ENCODE peak calls at places on chromosome 13, in seven cellular contexts. B is IMR-90, T is mesenchymal stem cell, Q is mesendoderm, R is H1, L is H9, P is trophoblast cell. S is an unnamed sample.

GRCh38 chr13:110018009-110018408 is 231.6 kb upstream of the IRS2 start:
- DNase-seq in B (peak), T (no peak), Q (no peak), R (no peak), L (no peak), P (no peak), S (no peak)

GRCh38 chr13:110301083-110301482 is 5.9 kb downstream of the COL4A1 start:
- DNase-seq in B (no peak), T (no peak), Q (no peak), R (no peak), L (no peak), P (no peak), S (no peak)

GRCh38 chr13:106690779-106691178 is 122.8 kb upstream of the ARGLU1 start:
- DNase-seq in B (no peak), T (peak), Q (no peak), R (no peak), L (no peak), P (no peak), S (no peak)

GRCh38 chr13:48050550-48050949 is 13.0 kb downstream of the NUDT15 start:
- DNase-seq in B (no peak), T (no peak), Q (no peak), R (no peak), L (no peak), P (no peak), S (no peak)

GRCh38 chr13:97798171-97798821 is 155.2 kb upstream of the IPO5 start:
- DNase-seq in B (no peak), T (no peak), Q (peak), R (no peak), L (no peak), P (peak), S (no peak)

GRCh38 chr13:50153401-50153800 is 138.2 kb downstream of the KCNRG start:
- DNase-seq in B (no peak), T (no peak), Q (no peak), R (no peak), L (no peak), P (no peak), S (no peak)

GRCh38 chr13:101144808-101145419 is 271.4 kb downstream of the NALCN start:
- DNase-seq in B (peak), T (peak), Q (peak), R (no peak), L (no peak), P (peak), S (peak)

GRCh38 chr13:67769063-67769986 is 539.2 kb upstream of the PCDH9 start:
- DNase-seq in B (no peak), T (no peak), Q (no peak), R (no peak), L (no peak), P (no peak), S (no peak)

GRCh38 chr13:48412881-48413351 is at the start of gene LPAR6:
- DNase-seq in B (peak), T (peak), Q (peak), R (no peak), L (peak), P (peak), S (no peak)

GRCh38 chr13:23696610-23697009 is 126.4 kb downstream of the TNFRSF19 start:
- DNase-seq in B (peak), T (no peak), Q (peak), R (no peak), L (no peak), P (no peak), S (no peak)

GRCh38 chr13:106155411-106155810 is 380.1 kb downstream of the EFNB2 start:
- DNase-seq in B (peak), T (peak), Q (no peak), R (no peak), L (no peak), P (peak), S (no peak)

GRCh38 chr13:23969672-23970071 is 72.4 kb upstream of the C1QTNF9B start:
- DNase-seq in B (peak), T (peak), Q (peak), R (no peak), L (no peak), P (peak), S (no peak)

GRCh38 chr13:113155982-113156655 is 2.3 kb upstream of the PROZ start:
- DNase-seq in B (no peak), T (no peak), Q (no peak), R (peak), L (peak), P (no peak), S (no peak)

GRCh38 chr13:70723732-70724131 is 615.5 kb upstream of the KLHL1 start:
- DNase-seq in B (no peak), T (peak), Q (no peak), R (no peak), L (no peak), P (no peak), S (no peak)

GRCh38 chr13:21006141-21007005 is 55.0 kb downstream of the LATS2 start:
- DNase-seq in B (no peak), T (no peak), Q (no peak), R (no peak), L (no peak), P (no peak), S (no peak)

GRCh38 chr13:74082741-74083160 is 51.5 kb downstream of the KLF12 start:
- DNase-seq in B (no peak), T (no peak), Q (no peak), R (no peak), L (no peak), P (no peak), S (no peak)

GRCh38 chr13:74090397-74090796 is 43.8 kb downstream of the KLF12 start:
- DNase-seq in B (peak), T (no peak), Q (no peak), R (no peak), L (no peak), P (no peak), S (no peak)

GRCh38 chr13:74090869-74091605 is 43.2 kb downstream of the KLF12 start:
- DNase-seq in B (no peak), T (no peak), Q (no peak), R (no peak), L (no peak), P (no peak), S (no peak)

GRCh38 chr13:74084375-74084902 is 49.8 kb downstream of the KLF12 start:
- DNase-seq in B (no peak), T (no peak), Q (no peak), R (no peak), L (no peak), P (no peak), S (no peak)

GRCh38 chr13:74087304-74087703 is 46.9 kb downstream of the KLF12 start:
- DNase-seq in B (no peak), T (no peak), Q (no peak), R (no peak), L (no peak), P (no peak), S (no peak)
- H3K27ac ChIP-seq in B (no peak), T (no peak), Q (no peak), R (no peak), L (no peak), P (no peak), S (no peak)

GRCh38 chr13:25130944-25131343 is 35.0 kb downstream of the PABPC3 start:
- DNase-seq in B (no peak), T (no peak), Q (no peak), R (no peak), L (no peak), P (no peak), S (no peak)

GRCh38 chr13:25132021-25132420 is 36.1 kb downstream of the PABPC3 start:
- DNase-seq in B (no peak), T (no peak), Q (no peak), R (no peak), L (no peak), P (no peak), S (no peak)

GRCh38 chr13:25136872-25137623 is 35.0 kb downstream of the AMER2 start:
- DNase-seq in B (no peak), T (no peak), Q (peak), R (peak), L (peak), P (no peak), S (no peak)

GRCh38 chr13:25135896-25136295 is 36.2 kb downstream of the AMER2 start:
- DNase-seq in B (no peak), T (no peak), Q (no peak), R (peak), L (no peak), P (no peak), S (no peak)

DNA sequence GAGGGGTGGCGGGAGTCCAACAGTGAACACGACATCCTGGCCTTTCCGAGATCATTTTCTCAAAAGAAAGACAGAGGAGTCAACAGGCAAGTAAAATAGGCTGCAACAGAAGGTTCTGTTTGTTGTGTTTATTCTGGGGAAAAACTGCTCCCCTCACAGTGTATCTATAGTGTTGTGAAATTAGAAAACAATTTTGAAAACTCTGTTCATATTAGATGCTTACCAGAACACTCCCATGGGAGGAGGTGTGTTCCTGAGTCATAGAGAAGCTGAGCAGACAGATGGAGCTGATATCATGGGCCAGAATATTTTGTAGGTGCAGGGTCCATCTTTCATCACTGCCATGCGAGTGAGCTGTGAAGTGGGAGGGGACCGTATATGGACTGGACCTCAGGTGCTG is 37.0 kb downstream of the PABPC3 start:
- DNase-seq in B (no peak), T (no peak), Q (no peak), R (no peak), L (no peak), P (no peak), S (no peak)
- H2AK5ac ChIP-seq in B (no peak), T (no peak), Q (no peak), R (no peak), L (no peak), P (no peak), S (no peak)

DNA sequence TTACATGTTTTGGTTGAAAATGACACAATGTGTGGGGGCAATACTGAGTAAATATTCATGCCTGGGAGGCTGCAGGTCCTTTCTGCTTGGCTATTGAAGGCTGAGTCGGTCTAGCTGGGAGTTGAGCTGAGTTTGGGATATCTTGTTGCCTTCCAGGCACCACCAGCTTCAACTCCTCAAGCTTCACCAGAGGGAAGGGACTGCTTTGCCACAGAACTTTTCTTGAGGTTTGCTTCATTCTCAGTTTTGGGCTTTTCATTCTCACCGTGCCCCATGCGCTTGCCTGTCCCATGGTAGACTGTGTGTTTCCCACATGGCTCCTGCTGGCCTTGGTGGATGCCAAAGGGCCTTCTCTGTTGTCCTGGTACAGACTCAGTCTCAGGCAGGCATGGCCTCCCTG is 198.2 kb upstream of the SOX1 start:
- DNase-seq in B (no peak), T (no peak), Q (no peak), R (no peak), L (no peak), P (no peak), S (no peak)
- H3K27ac ChIP-seq in B (no peak), T (no peak), Q (no peak), R (no peak), L (no peak), P (no peak), S (no peak)

GRCh38 chr13:30926781-30927180 is 5.7 kb upstream of the TEX26 start:
- DNase-seq in B (no peak), T (no peak), Q (no peak), R (no peak), L (no peak), P (no peak), S (no peak)

GRCh38 chr13:30924321-30924720 is 8.1 kb upstream of the TEX26 start:
- DNase-seq in B (no peak), T (no peak), Q (no peak), R (no peak), L (no peak), P (no peak), S (no peak)

GRCh38 chr13:30925429-30925828 is 7.0 kb upstream of the TEX26 start:
- DNase-seq in B (no peak), T (no peak), Q (no peak), R (no peak), L (no peak), P (no peak), S (no peak)

GRCh38 chr13:30923423-30923822 is 9.0 kb upstream of the TEX26 start:
- DNase-seq in B (no peak), T (no peak), Q (no peak), R (no peak), L (no peak), P (no peak), S (no peak)

DNA sequence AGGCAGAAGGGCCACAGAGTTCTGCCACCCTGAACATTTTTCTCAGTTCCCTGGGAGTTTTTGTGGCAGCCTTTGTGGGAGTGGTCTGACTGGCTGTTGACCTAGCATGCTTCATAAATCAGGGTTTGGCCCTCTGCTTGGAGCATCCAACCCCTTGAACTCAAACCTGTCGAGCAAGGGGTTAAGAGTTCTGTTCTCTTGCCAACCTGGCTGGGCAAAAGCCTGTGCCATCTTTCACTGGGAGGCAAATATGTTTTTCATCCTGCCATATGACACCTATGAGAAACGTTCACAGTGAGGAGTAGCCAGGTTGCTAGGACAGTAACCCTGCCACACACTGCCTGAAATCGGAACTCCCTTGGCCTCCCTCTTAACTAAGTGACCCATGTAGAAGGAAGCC is 7.7 kb upstream of the TEX26 start:
- DNase-seq in B (no peak), T (no peak), Q (no peak), R (no peak), L (no peak), P (no peak), S (no peak)
- H2AK5ac ChIP-seq in B (no peak), T (no peak), Q (no peak), R (no peak), L (no peak), P (no peak), S (no peak)

S was measured in neuronal stem cell.